ENCODE peak calls at places on chromosomes 5 and 9, in eight cellular contexts. One of them, this sample, is unnamed.

GRCh38 chr5:103166704-103167103 is 46.6 kb downstream of the PPIP5K2 start:
- DNase-seq in mesothelial cell of epicardium: no peak
- DNase-seq in fibroblast of mammary gland: no peak
- DNase-seq in dorsolateral prefrontal cortex: no peak
- DNase-seq in RWPE1: no peak
- DNase-seq in foreskin keratinocyte: no peak
- DNase-seq in psoas muscle: no peak
- DNase-seq in activated CD8-positive, alpha-beta T cell treated with anti-CD3 and anti-CD28 coated beads for 36 hours: no peak
- DNase-seq in this sample: no peak

GRCh38 chr9:76716270-76716669 is 48.0 kb upstream of the PCA3 start:
- DNase-seq in mesothelial cell of epicardium: no peak
- DNase-seq in fibroblast of mammary gland: peak; percentile 57
- DNase-seq in dorsolateral prefrontal cortex: no peak
- DNase-seq in RWPE1: no peak
- DNase-seq in foreskin keratinocyte: no peak
- DNase-seq in psoas muscle: no peak
- DNase-seq in activated CD8-positive, alpha-beta T cell treated with anti-CD3 and anti-CD28 coated beads for 36 hours: no peak
- DNase-seq in this sample: no peak

GRCh38 chr5:8908055-8908683 is 637.7 kb downstream of the SEMA5A start:
- DNase-seq in mesothelial cell of epicardium: no peak
- DNase-seq in fibroblast of mammary gland: peak; percentile 50
- DNase-seq in dorsolateral prefrontal cortex: no peak
- DNase-seq in RWPE1: peak; percentile 24
- DNase-seq in foreskin keratinocyte: peak; percentile 47
- DNase-seq in psoas muscle: no peak
- DNase-seq in activated CD8-positive, alpha-beta T cell treated with anti-CD3 and anti-CD28 coated beads for 36 hours: peak; percentile 45
- DNase-seq in this sample: no peak

GRCh38 chr9:29211681-29212589 is 1638.7 kb upstream of the C9orf72 start:
- DNase-seq in mesothelial cell of epicardium: peak; percentile 57
- DNase-seq in fibroblast of mammary gland: no peak
- DNase-seq in dorsolateral prefrontal cortex: no peak
- DNase-seq in RWPE1: peak; percentile 68
- DNase-seq in foreskin keratinocyte: peak; percentile 23
- DNase-seq in psoas muscle: peak; percentile 53
- DNase-seq in activated CD8-positive, alpha-beta T cell treated with anti-CD3 and anti-CD28 coated beads for 36 hours: peak; percentile 42
- DNase-seq in this sample: no peak

GRCh38 chr9:126392662-126393383 is 66.2 kb downstream of the MVB12B start:
- DNase-seq in mesothelial cell of epicardium: no peak
- DNase-seq in fibroblast of mammary gland: no peak
- DNase-seq in dorsolateral prefrontal cortex: no peak
- DNase-seq in RWPE1: no peak
- DNase-seq in foreskin keratinocyte: peak; percentile 29
- DNase-seq in psoas muscle: no peak
- DNase-seq in activated CD8-positive, alpha-beta T cell treated with anti-CD3 and anti-CD28 coated beads for 36 hours: no peak
- DNase-seq in this sample: peak; percentile 31

GRCh38 chr5:135308245-135308644 is 90.8 kb downstream of the MACROH2A1 start:
- DNase-seq in mesothelial cell of epicardium: no peak
- DNase-seq in fibroblast of mammary gland: peak; percentile 62
- DNase-seq in dorsolateral prefrontal cortex: no peak
- DNase-seq in RWPE1: no peak
- DNase-seq in foreskin keratinocyte: no peak
- DNase-seq in psoas muscle: no peak
- DNase-seq in activated CD8-positive, alpha-beta T cell treated with anti-CD3 and anti-CD28 coated beads for 36 hours: no peak
- DNase-seq in this sample: no peak

GRCh38 chr5:57724836-57725235 is 242.2 kb upstream of the ACTBL2 start:
- DNase-seq in mesothelial cell of epicardium: no peak
- DNase-seq in fibroblast of mammary gland: peak; percentile 55
- DNase-seq in dorsolateral prefrontal cortex: no peak
- DNase-seq in RWPE1: peak; percentile 53
- DNase-seq in foreskin keratinocyte: peak; percentile 83
- DNase-seq in psoas muscle: no peak
- DNase-seq in activated CD8-positive, alpha-beta T cell treated with anti-CD3 and anti-CD28 coated beads for 36 hours: no peak
- DNase-seq in this sample: no peak

GRCh38 chr5:54793612-54794436 is 191.6 kb downstream of the ESM1 start:
- DNase-seq in mesothelial cell of epicardium: no peak
- DNase-seq in fibroblast of mammary gland: peak; percentile 33
- DNase-seq in dorsolateral prefrontal cortex: no peak
- DNase-seq in RWPE1: no peak
- DNase-seq in foreskin keratinocyte: no peak
- DNase-seq in psoas muscle: no peak
- DNase-seq in activated CD8-positive, alpha-beta T cell treated with anti-CD3 and anti-CD28 coated beads for 36 hours: peak; percentile 53
- DNase-seq in this sample: no peak

GRCh38 chr5:41843456-41844112 is 26.6 kb downstream of the OXCT1 start:
- DNase-seq in mesothelial cell of epicardium: no peak
- DNase-seq in fibroblast of mammary gland: peak; percentile 77
- DNase-seq in dorsolateral prefrontal cortex: no peak
- DNase-seq in RWPE1: peak; percentile 30
- DNase-seq in foreskin keratinocyte: peak; percentile 25
- DNase-seq in psoas muscle: no peak
- DNase-seq in activated CD8-positive, alpha-beta T cell treated with anti-CD3 and anti-CD28 coated beads for 36 hours: peak; percentile 33
- DNase-seq in this sample: no peak

GRCh38 chr9:121844562-121844961 is 193.1 kb downstream of the DAB2IP start:
- DNase-seq in mesothelial cell of epicardium: no peak
- DNase-seq in fibroblast of mammary gland: no peak
- DNase-seq in dorsolateral prefrontal cortex: no peak
- DNase-seq in RWPE1: no peak
- DNase-seq in foreskin keratinocyte: no peak
- DNase-seq in psoas muscle: no peak
- DNase-seq in activated CD8-positive, alpha-beta T cell treated with anti-CD3 and anti-CD28 coated beads for 36 hours: no peak
- DNase-seq in this sample: no peak

GRCh38 chr5:78795757-78796156 is 147.2 kb upstream of the LHFPL2 start:
- DNase-seq in mesothelial cell of epicardium: no peak
- DNase-seq in fibroblast of mammary gland: peak; percentile 30
- DNase-seq in dorsolateral prefrontal cortex: no peak
- DNase-seq in RWPE1: no peak
- DNase-seq in foreskin keratinocyte: no peak
- DNase-seq in psoas muscle: no peak
- DNase-seq in activated CD8-positive, alpha-beta T cell treated with anti-CD3 and anti-CD28 coated beads for 36 hours: no peak
- DNase-seq in this sample: no peak

GRCh38 chr5:175467983-175468698 is 10.2 kb upstream of the SFXN1 start:
- DNase-seq in mesothelial cell of epicardium: no peak
- DNase-seq in fibroblast of mammary gland: no peak
- DNase-seq in dorsolateral prefrontal cortex: no peak
- DNase-seq in RWPE1: no peak
- DNase-seq in foreskin keratinocyte: no peak
- DNase-seq in psoas muscle: no peak
- DNase-seq in activated CD8-positive, alpha-beta T cell treated with anti-CD3 and anti-CD28 coated beads for 36 hours: no peak
- DNase-seq in this sample: no peak

GRCh38 chr5:58407042-58407709 is 52.7 kb downstream of the PLK2 start:
- DNase-seq in mesothelial cell of epicardium: no peak
- DNase-seq in fibroblast of mammary gland: peak; percentile 80
- DNase-seq in dorsolateral prefrontal cortex: no peak
- DNase-seq in RWPE1: peak; percentile 80
- DNase-seq in foreskin keratinocyte: peak; percentile 90
- DNase-seq in psoas muscle: no peak
- DNase-seq in activated CD8-positive, alpha-beta T cell treated with anti-CD3 and anti-CD28 coated beads for 36 hours: no peak
- DNase-seq in this sample: no peak

GRCh38 chr5:117084052-117084451 is 509.4 kb upstream of the SEMA6A start:
- DNase-seq in mesothelial cell of epicardium: no peak
- DNase-seq in fibroblast of mammary gland: no peak
- DNase-seq in dorsolateral prefrontal cortex: no peak
- DNase-seq in RWPE1: no peak
- DNase-seq in foreskin keratinocyte: peak; percentile 7
- DNase-seq in psoas muscle: no peak
- DNase-seq in activated CD8-positive, alpha-beta T cell treated with anti-CD3 and anti-CD28 coated beads for 36 hours: no peak
- DNase-seq in this sample: no peak

GRCh38 chr9:133564451-133564850 is 29.9 kb downstream of the ADAMTSL2 start:
- DNase-seq in mesothelial cell of epicardium: no peak
- DNase-seq in fibroblast of mammary gland: no peak
- DNase-seq in dorsolateral prefrontal cortex: no peak
- DNase-seq in RWPE1: no peak
- DNase-seq in foreskin keratinocyte: no peak
- DNase-seq in psoas muscle: no peak
- DNase-seq in activated CD8-positive, alpha-beta T cell treated with anti-CD3 and anti-CD28 coated beads for 36 hours: no peak
- DNase-seq in this sample: no peak
- TF ChIP-seq CTCF in mesothelial cell of epicardium: no peak
- TF ChIP-seq CTCF in fibroblast of mammary gland: no peak
- TF ChIP-seq CTCF in dorsolateral prefrontal cortex: no peak
- TF ChIP-seq CTCF in RWPE1: no peak
- TF ChIP-seq CTCF in foreskin keratinocyte: no peak
- TF ChIP-seq CTCF in psoas muscle: no peak
- TF ChIP-seq CTCF in activated CD8-positive, alpha-beta T cell treated with anti-CD3 and anti-CD28 coated beads for 36 hours: no peak
- TF ChIP-seq CTCF in this sample: no peak

DNA sequence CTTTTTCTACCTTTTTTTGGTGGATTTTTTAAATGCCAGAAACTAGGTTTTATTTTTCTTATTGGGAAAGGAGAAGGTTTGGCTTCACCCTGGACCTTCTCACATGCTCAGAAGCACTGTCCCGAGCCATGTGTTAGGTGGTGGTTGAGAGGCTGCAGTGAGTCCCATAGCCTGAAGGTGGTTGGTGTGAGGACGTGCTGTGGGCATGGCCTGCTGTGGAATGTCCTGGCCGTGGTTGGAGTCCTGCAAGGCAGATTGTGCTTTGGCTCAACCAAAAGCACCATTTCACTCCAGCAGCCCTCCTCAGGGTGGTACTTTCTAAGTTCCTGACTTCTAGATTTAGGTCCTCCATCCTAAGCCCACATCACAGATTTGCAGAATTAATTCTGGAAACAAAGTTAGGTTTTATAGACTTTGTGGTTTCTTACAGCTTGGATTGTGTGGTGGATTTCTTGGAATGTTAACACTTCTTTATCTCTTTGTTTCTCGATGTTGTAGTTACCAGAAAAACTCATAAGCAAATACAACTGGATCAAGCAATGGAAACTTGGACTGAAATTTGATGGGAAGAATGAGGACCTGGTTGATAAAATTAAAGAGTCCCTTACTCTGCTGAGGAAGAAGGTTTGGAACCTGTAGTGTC is 22.6 kb downstream of the OTULIN start:
- DNase-seq in mesothelial cell of epicardium: no peak
- DNase-seq in fibroblast of mammary gland: no peak
- DNase-seq in dorsolateral prefrontal cortex: no peak
- DNase-seq in RWPE1: no peak
- DNase-seq in foreskin keratinocyte: peak; percentile 50
- DNase-seq in psoas muscle: no peak
- DNase-seq in activated CD8-positive, alpha-beta T cell treated with anti-CD3 and anti-CD28 coated beads for 36 hours: no peak
- DNase-seq in this sample: no peak
- TF ChIP-seq CTCF in mesothelial cell of epicardium: no peak
- TF ChIP-seq CTCF in fibroblast of mammary gland: no peak
- TF ChIP-seq CTCF in dorsolateral prefrontal cortex: no peak
- TF ChIP-seq CTCF in RWPE1: no peak
- TF ChIP-seq CTCF in foreskin keratinocyte: no peak
- TF ChIP-seq CTCF in psoas muscle: no peak
- TF ChIP-seq CTCF in activated CD8-positive, alpha-beta T cell treated with anti-CD3 and anti-CD28 coated beads for 36 hours: no peak
- TF ChIP-seq CTCF in this sample: no peak

GRCh38 chr9:70601000-70601929 is 186.8 kb upstream of the KLF9 start:
- DNase-seq in mesothelial cell of epicardium: peak; percentile 60
- DNase-seq in fibroblast of mammary gland: peak; percentile 100
- DNase-seq in dorsolateral prefrontal cortex: peak; percentile 89
- DNase-seq in RWPE1: peak; percentile 57
- DNase-seq in foreskin keratinocyte: peak; percentile 81
- DNase-seq in psoas muscle: peak; percentile 98
- DNase-seq in activated CD8-positive, alpha-beta T cell treated with anti-CD3 and anti-CD28 coated beads for 36 hours: no peak
- DNase-seq in this sample: peak; percentile 97
- TF ChIP-seq CTCF in mesothelial cell of epicardium: no peak
- TF ChIP-seq CTCF in fibroblast of mammary gland: no peak
- TF ChIP-seq CTCF in dorsolateral prefrontal cortex: no peak
- TF ChIP-seq CTCF in RWPE1: no peak
- TF ChIP-seq CTCF in foreskin keratinocyte: no peak
- TF ChIP-seq CTCF in psoas muscle: no peak
- TF ChIP-seq CTCF in activated CD8-positive, alpha-beta T cell treated with anti-CD3 and anti-CD28 coated beads for 36 hours: no peak
- TF ChIP-seq CTCF in this sample: no peak

DNA sequence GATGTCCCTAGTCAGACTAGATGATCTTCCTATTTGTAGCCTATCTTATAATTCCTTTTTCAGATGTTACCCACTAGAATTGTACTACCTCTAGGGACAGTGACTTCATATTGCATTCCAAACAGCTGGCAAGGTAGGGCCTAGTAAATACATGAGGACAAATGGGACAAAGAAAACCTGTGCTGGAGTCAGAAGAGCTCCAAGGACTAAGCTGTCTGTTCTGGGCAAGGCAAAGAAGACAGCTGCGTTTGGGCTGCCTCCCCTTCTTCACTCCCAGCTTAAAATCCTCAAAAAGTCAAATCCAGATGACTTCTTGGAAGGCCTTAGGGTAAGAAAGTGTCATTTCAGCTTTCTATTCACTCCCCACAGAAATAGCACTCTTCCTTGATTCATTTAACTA is 10.1 kb downstream of the DMXL1 start:
- DNase-seq in mesothelial cell of epicardium: no peak
- DNase-seq in fibroblast of mammary gland: no peak
- DNase-seq in dorsolateral prefrontal cortex: no peak
- DNase-seq in RWPE1: no peak
- DNase-seq in foreskin keratinocyte: no peak
- DNase-seq in psoas muscle: no peak
- DNase-seq in activated CD8-positive, alpha-beta T cell treated with anti-CD3 and anti-CD28 coated beads for 36 hours: no peak
- DNase-seq in this sample: no peak
- TF ChIP-seq CTCF in mesothelial cell of epicardium: no peak
- TF ChIP-seq CTCF in fibroblast of mammary gland: no peak
- TF ChIP-seq CTCF in dorsolateral prefrontal cortex: no peak
- TF ChIP-seq CTCF in RWPE1: no peak
- TF ChIP-seq CTCF in foreskin keratinocyte: no peak
- TF ChIP-seq CTCF in psoas muscle: no peak
- TF ChIP-seq CTCF in activated CD8-positive, alpha-beta T cell treated with anti-CD3 and anti-CD28 coated beads for 36 hours: no peak
- TF ChIP-seq CTCF in this sample: no peak

GRCh38 chr5:130479045-130479804 is 575.0 kb downstream of the CHSY3 start:
- DNase-seq in mesothelial cell of epicardium: no peak
- DNase-seq in fibroblast of mammary gland: no peak
- DNase-seq in dorsolateral prefrontal cortex: no peak
- DNase-seq in RWPE1: no peak
- DNase-seq in foreskin keratinocyte: no peak
- DNase-seq in psoas muscle: no peak
- DNase-seq in activated CD8-positive, alpha-beta T cell treated with anti-CD3 and anti-CD28 coated beads for 36 hours: no peak
- DNase-seq in this sample: no peak
- TF ChIP-seq CTCF in mesothelial cell of epicardium: no peak
- TF ChIP-seq CTCF in fibroblast of mammary gland: no peak
- TF ChIP-seq CTCF in dorsolateral prefrontal cortex: no peak
- TF ChIP-seq CTCF in RWPE1: no peak
- TF ChIP-seq CTCF in foreskin keratinocyte: no peak
- TF ChIP-seq CTCF in psoas muscle: no peak
- TF ChIP-seq CTCF in activated CD8-positive, alpha-beta T cell treated with anti-CD3 and anti-CD28 coated beads for 36 hours: no peak
- TF ChIP-seq CTCF in this sample: no peak

DNA sequence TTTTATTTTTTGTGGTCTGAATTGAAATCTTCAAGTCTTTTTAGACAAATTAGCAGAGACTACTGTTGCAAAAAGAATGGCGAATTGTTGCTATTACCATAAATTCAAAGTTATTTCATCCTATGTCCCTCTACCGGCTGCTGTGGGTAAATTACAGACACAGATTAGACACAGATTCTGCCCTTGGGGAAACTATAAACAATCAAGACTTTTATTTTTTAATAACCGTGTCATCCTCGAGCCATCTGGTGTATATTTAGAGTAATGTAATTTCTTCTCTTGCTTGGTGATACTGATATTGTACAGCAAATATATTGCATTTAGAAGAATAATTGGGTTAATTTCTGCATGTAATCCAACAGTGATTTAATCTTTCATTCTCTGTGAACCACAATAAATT is 228.0 kb upstream of the ADAMTSL1 start:
- DNase-seq in mesothelial cell of epicardium: no peak
- DNase-seq in fibroblast of mammary gland: no peak
- DNase-seq in dorsolateral prefrontal cortex: no peak
- DNase-seq in RWPE1: no peak
- DNase-seq in foreskin keratinocyte: no peak
- DNase-seq in psoas muscle: no peak
- DNase-seq in activated CD8-positive, alpha-beta T cell treated with anti-CD3 and anti-CD28 coated beads for 36 hours: no peak
- DNase-seq in this sample: no peak
- TF ChIP-seq CTCF in mesothelial cell of epicardium: peak; percentile 47
- TF ChIP-seq CTCF in fibroblast of mammary gland: peak; percentile 44
- TF ChIP-seq CTCF in dorsolateral prefrontal cortex: no peak
- TF ChIP-seq CTCF in RWPE1: no peak
- TF ChIP-seq CTCF in foreskin keratinocyte: peak; percentile 56
- TF ChIP-seq CTCF in psoas muscle: no peak
- TF ChIP-seq CTCF in activated CD8-positive, alpha-beta T cell treated with anti-CD3 and anti-CD28 coated beads for 36 hours: no peak
- TF ChIP-seq CTCF in this sample: no peak

GRCh38 chr5:145980718-145981117 is 44.3 kb downstream of the SH3RF2 start:
- DNase-seq in mesothelial cell of epicardium: no peak
- DNase-seq in fibroblast of mammary gland: no peak
- DNase-seq in dorsolateral prefrontal cortex: no peak
- DNase-seq in RWPE1: peak; percentile 31
- DNase-seq in foreskin keratinocyte: no peak
- DNase-seq in psoas muscle: no peak
- DNase-seq in activated CD8-positive, alpha-beta T cell treated with anti-CD3 and anti-CD28 coated beads for 36 hours: no peak
- DNase-seq in this sample: no peak
- TF ChIP-seq CTCF in mesothelial cell of epicardium: peak; percentile 30
- TF ChIP-seq CTCF in fibroblast of mammary gland: peak; percentile 8
- TF ChIP-seq CTCF in dorsolateral prefrontal cortex: no peak
- TF ChIP-seq CTCF in RWPE1: no peak
- TF ChIP-seq CTCF in foreskin keratinocyte: peak; percentile 56
- TF ChIP-seq CTCF in psoas muscle: peak; percentile 8
- TF ChIP-seq CTCF in activated CD8-positive, alpha-beta T cell treated with anti-CD3 and anti-CD28 coated beads for 36 hours: no peak
- TF ChIP-seq CTCF in this sample: peak; percentile 32